ENCODE peak calls at places on chromosome 17, in five cellular contexts. C is lung, X is fibroblast of pulmonary artery, R is astrocyte of the cerebellum, I is fibroblast of lung. S is an unnamed sample.

GRCh38 chr17:8015236-8015956 is 13.0 kb downstream of the GUCY2D start:
- DNase-seq in X (no peak), C (no peak), I (no peak), R (no peak), S (no peak)

GRCh38 chr17:7560172-7561027 is 1.3 kb upstream of the SENP3 start:
- DNase-seq in R (no peak), X (peak; percentile 65), I (peak; percentile 62), C (peak; percentile 67), S (peak; percentile 65)

GRCh38 chr17:73786286-73786743 is 142.1 kb upstream of the SDK2 start:
- DNase-seq in X (no peak), C (no peak), I (no peak), R (no peak), S (peak; percentile 50)

GRCh38 chr17:81878294-81878693 is 7.2 kb upstream of the ARHGDIA start:
- DNase-seq in I (no peak), X (no peak), C (no peak), R (no peak), S (no peak)

GRCh38 chr17:39776267-39776666 is 38.5 kb downstream of the GRB7 start:
- DNase-seq in X (no peak), R (no peak), I (no peak), C (no peak), S (no peak)

GRCh38 chr17:63538693-63539595 is 11.3 kb upstream of the DCAF7 start:
- DNase-seq in X (no peak), C (no peak), I (no peak), R (no peak), S (no peak)

GRCh38 chr17:5947701-5948180 is 122.4 kb upstream of the WSCD1 start:
- DNase-seq in I (no peak), X (no peak), C (no peak), R (no peak), S (no peak)

GRCh38 chr17:78172284-78173024 is 4.1 kb downstream of the SYNGR2 start:
- DNase-seq in I (no peak), R (no peak), X (no peak), C (peak; percentile 61), S (no peak)

GRCh38 chr17:22462461-22462860 is 770.1 kb downstream of the KCNJ18 start:
- DNase-seq in C (no peak), R (no peak), X (no peak), I (no peak), S (no peak)

GRCh38 chr17:36673637-36674277 is 72.4 kb downstream of the MRM1 start:
- DNase-seq in C (no peak), I (no peak), X (no peak), R (no peak), S (no peak)

GRCh38 chr17:43952724-43953666 is 745 bp downstream of the PYY start:
- DNase-seq in R (no peak), X (no peak), C (no peak), I (no peak), S (no peak)

GRCh38 chr17:48522031-48522593 is 8.7 kb downstream of the HOXB1 start:
- DNase-seq in I (peak; percentile 59), X (no peak), R (no peak), C (no peak), S (no peak)

GRCh38 chr17:75289832-75290337 is 652 bp upstream of the SLC25A19 start:
- DNase-seq in I (peak; percentile 33), C (no peak), X (peak; percentile 70), R (no peak), S (peak; percentile 65)

GRCh38 chr17:39391448-39391847 is 10.0 kb downstream of the FBXL20 start:
- DNase-seq in C (no peak), R (no peak), I (no peak), X (no peak), S (no peak)

GRCh38 chr17:75262112-75262606 is 480 bp downstream of the MRPS7 start:
- DNase-seq in X (no peak), R (no peak), C (no peak), I (peak; percentile 51), S (no peak)

GRCh38 chr17:50660887-50661345 is 26.2 kb downstream of the ABCC3 start:
- DNase-seq in R (no peak), X (no peak), I (no peak), C (no peak), S (no peak)

GRCh38 chr17:77919276-77919675 is 39.2 kb upstream of the TNRC6C start:
- DNase-seq in I (no peak), X (no peak), R (no peak), C (no peak), S (no peak)

GRCh38 chr17:57861737-57862409 is 12.0 kb upstream of the MRPS23 start:
- DNase-seq in I (peak; percentile 41), X (no peak), R (no peak), C (peak; percentile 66), S (peak; percentile 51)

GRCh38 chr17:77287432-77288068 is 146.8 kb downstream of the SEC14L1 start:
- DNase-seq in I (peak; percentile 96), C (no peak), R (peak; percentile 70), X (peak; percentile 94), S (peak; percentile 91)

GRCh38 chr17:40559016-40559853 is 6.0 kb downstream of the CCR7 start:
- DNase-seq in I (no peak), X (peak; percentile 47), C (no peak), R (no peak), S (peak; percentile 82)

GRCh38 chr17:69466905-69467630 is 52.6 kb downstream of the MAP2K6 start:
- DNase-seq in C (no peak), R (peak; percentile 71), I (peak; percentile 78), X (peak; percentile 47), S (peak; percentile 20)

GRCh38 chr17:62968445-62968923 is 2.4 kb downstream of the TANC2 start:
- DNase-seq in I (peak; percentile 89), X (peak; percentile 93), R (peak; percentile 86), C (peak; percentile 57), S (peak; percentile 94)

GRCh38 chr17:42287305-42288077 is 807 bp upstream of the STAT5A start:
- DNase-seq in X (no peak), R (no peak), I (no peak), C (no peak), S (peak; percentile 31)

GRCh38 chr17:77356690-77357201 is 216.0 kb downstream of the SEC14L1 start:
- DNase-seq in X (no peak), C (peak; percentile 28), R (no peak), I (no peak), S (no peak)

GRCh38 chr17:63476494-63476856 is 386 bp upstream of the ACE start:
- DNase-seq in R (no peak), C (no peak), X (no peak), I (peak; percentile 22), S (no peak)

GRCh38 chr17:61710546-61710945 is 119.5 kb upstream of the NACA2 start:
- DNase-seq in I (no peak), C (no peak), X (no peak), R (no peak), S (no peak)

GRCh38 chr17:8292639-8293395 is 2.4 kb downstream of the SLC25A35 start:
- DNase-seq in C (no peak), R (no peak), X (no peak), I (no peak), S (no peak)

GRCh38 chr17:47275245-47275984 is 21.8 kb downstream of the ITGB3 start:
- DNase-seq in R (peak; percentile 75), X (peak; percentile 72), I (peak; percentile 92), C (peak; percentile 56), S (peak; percentile 96)

GRCh38 chr17:27793168-27793905 is 7.0 kb downstream of the NOS2 start:
- DNase-seq in I (peak; percentile 21), C (no peak), X (no peak), R (no peak), S (peak; percentile 1)

GRCh38 chr17:18120461-18121053 is 12.0 kb downstream of the MYO15A start:
- DNase-seq in C (no peak), R (no peak), I (no peak), X (no peak), S (no peak)

GRCh38 chr17:55301521-55302406 is 37.0 kb downstream of the HLF start:
- DNase-seq in C (no peak), I (peak; percentile 4), X (peak; percentile 14), R (no peak), S (no peak)

GRCh38 chr17:50042211-50042610 is 13.7 kb upstream of the ITGA3 start:
- DNase-seq in I (no peak), X (no peak), C (no peak), R (no peak), S (no peak)

GRCh38 chr17:32593003-32593402 is 106.2 kb downstream of the CDK5R1 start:
- DNase-seq in I (no peak), C (no peak), X (no peak), R (no peak), S (no peak)

GRCh38 chr17:69492410-69493071 is 78.0 kb downstream of the MAP2K6 start:
- DNase-seq in R (peak; percentile 83), C (no peak), I (peak; percentile 92), X (peak; percentile 32), S (peak; percentile 82)

GRCh38 chr17:31533546-31534155 is 142.2 kb downstream of the RAB11FIP4 start:
- DNase-seq in C (no peak), I (peak; percentile 85), R (no peak), X (peak; percentile 75), S (peak; percentile 81)
- TF ChIP-seq CTCF in C (no peak), I (peak; percentile 31), R (peak; percentile 33), X (peak; percentile 4), S (peak; percentile 16)

GRCh38 chr17:2023692-2024571 is 1.2 kb downstream of the RTN4RL1 start:
- DNase-seq in C (peak; percentile 76), R (no peak), X (peak; percentile 64), I (peak; percentile 33), S (peak; percentile 51)
- H3K4me3 ChIP-seq in C (peak overlapping the region; percentile 44), R (peak overlapping the region; percentile 34), X (peak overlapping the region; percentile 7), I (peak overlapping the region; percentile 19), S (no peak overlapping the region)

GRCh38 chr17:79406316-79406715 is 204.5 kb downstream of the RBFOX3 start:
- DNase-seq in X (no peak), I (no peak), C (no peak), R (no peak), S (no peak)
- TF ChIP-seq CTCF in X (no peak), I (no peak), C (no peak), R (no peak), S (no peak)

GRCh38 chr17:83092186-83092585 is 12.8 kb downstream of the METRNL start:
- DNase-seq in X (no peak), R (no peak), I (no peak), C (no peak), S (no peak)
- H3K4me3 ChIP-seq in X (no peak overlapping the region), R (no peak overlapping the region), I (no peak overlapping the region), C (no peak overlapping the region), S (no peak overlapping the region)

S was measured in fibroblast of mammary gland.